ENCODE peak calls at places on chromosomes 1 and 21, in four cellular contexts. Q is spleen, U is gastrocnemius medialis, O is testis. D is an unnamed sample.
A peak's percentile ranks its signal among the peaks of the same experiment; 100 is the strongest.

GRCh38 chr1:7424352-7424890 is 346.7 kb upstream of the VAMP3 start:
- DNase-seq in Q (peak; percentile 24), U (no peak), O (no peak), D (no peak)

GRCh38 chr1:156111355-156111962 is 3.1 kb upstream of the LMNA start:
- DNase-seq in Q (no peak), U (no peak), O (no peak), D (no peak)

GRCh38 chr1:41626616-41627375 is 142.3 kb upstream of the EDN2 start:
- DNase-seq in Q (no peak), U (no peak), O (no peak), D (no peak)

GRCh38 chr21:25983745-25984144 is 186.8 kb downstream of the APP start:
- DNase-seq in Q (no peak), U (no peak), O (peak; percentile 22), D (no peak)

GRCh38 chr1:2603521-2604155 is 17.1 kb downstream of the PRXL2B start:
- DNase-seq in Q (peak; percentile 62), U (no peak), O (peak; percentile 7), D (no peak)

GRCh38 chr1:1041092-1041503 is 21.2 kb downstream of the AGRN start:
- DNase-seq in Q (no peak), U (no peak), O (no peak), D (no peak)

GRCh38 chr1:46205794-46206193 is 2.7 kb downstream of the LURAP1 start:
- DNase-seq in Q (no peak), U (no peak), O (no peak), D (no peak)

GRCh38 chr1:19309123-19309813 is 2.7 kb downstream of the AKR7A2 start:
- DNase-seq in Q (no peak), U (no peak), O (no peak), D (no peak)

GRCh38 chr1:164602142-164602429 is 43.1 kb downstream of the PBX1 start:
- DNase-seq in Q (no peak), U (no peak), O (no peak), D (no peak)

GRCh38 chr1:234758851-234759250 is 148.9 kb upstream of the IRF2BP2 start:
- DNase-seq in Q (no peak), U (no peak), O (no peak), D (no peak)

GRCh38 chr1:2415801-2416208 is 3.4 kb upstream of the PEX10 start:
- DNase-seq in Q (peak; percentile 89), U (no peak), O (no peak), D (no peak)

GRCh38 chr1:68481041-68481440 is 15.8 kb downstream of the DEPDC1 start:
- DNase-seq in Q (no peak), U (no peak), O (no peak), D (no peak)

GRCh38 chr21:38392722-38393121 is 105.6 kb downstream of the ERG start:
- DNase-seq in Q (no peak), U (no peak), O (no peak), D (no peak)

GRCh38 chr1:21633992-21634475 is 35.1 kb downstream of the RAP1GAP start:
- DNase-seq in Q (no peak), U (no peak), O (no peak), D (no peak)

GRCh38 chr1:225903623-225904022 is 14.7 kb upstream of the LEFTY1 start:
- DNase-seq in Q (peak; percentile 10), U (no peak), O (no peak), D (no peak)

GRCh38 chr1:28144203-28145135 is 32.0 kb downstream of the PTAFR start:
- DNase-seq in Q (peak; percentile 19), U (no peak), O (no peak), D (no peak)

GRCh38 chr1:202162418-202163280 is 2.2 kb upstream of the PTPN7 start:
- DNase-seq in Q (peak; percentile 86), U (no peak), O (peak; percentile 72), D (peak; percentile 52)

GRCh38 chr1:106621853-106622252 is 434.6 kb upstream of the PRMT6 start:
- DNase-seq in Q (no peak), U (no peak), O (no peak), D (no peak)

GRCh38 chr1:32606972-32607371 is 43.4 kb downstream of the ZBTB8OS start:
- DNase-seq in Q (no peak), U (no peak), O (no peak), D (no peak)

GRCh38 chr1:32613472-32613871 is 36.9 kb downstream of the ZBTB8OS start:
- DNase-seq in Q (no peak), U (no peak), O (no peak), D (no peak)

GRCh38 chr1:32611859-32612188 is 38.5 kb downstream of the ZBTB8OS start:
- DNase-seq in Q (no peak), U (no peak), O (no peak), D (no peak)

GRCh38 chr1:32609180-32609579 is 41.2 kb downstream of the ZBTB8OS start:
- DNase-seq in Q (no peak), U (no peak), O (no peak), D (no peak)

GRCh38 chr1:32612189-32612881 is 38.0 kb downstream of the ZBTB8OS start:
- DNase-seq in Q (peak; percentile 90), U (peak; percentile 93), O (peak; percentile 90), D (peak; percentile 65)
- TF ChIP-seq POLR2A in Q (no peak), U (peak; percentile 41), O (no peak), D (no peak)

GRCh38 chr1:43708006-43708412 is 673 bp downstream of the ST3GAL3 start:
- DNase-seq in Q (no peak), U (no peak), O (peak; percentile 31), D (no peak)
- TF ChIP-seq POLR2A in Q (no peak), U (no peak), O (no peak), D (no peak)

GRCh38 chr1:100528861-100529260 is 9.1 kb upstream of the GPR88 start:
- DNase-seq in Q (no peak), U (no peak), O (no peak), D (no peak)
- TF ChIP-seq POLR2A in Q (no peak), U (no peak), O (no peak), D (no peak)

GRCh38 chr1:54190526-54190925 is 9.3 kb downstream of the CYB5RL start:
- DNase-seq in Q (no peak), U (no peak), O (no peak), D (no peak)
- TF ChIP-seq POLR2A in Q (no peak), U (no peak), O (no peak), D (no peak)

DNA sequence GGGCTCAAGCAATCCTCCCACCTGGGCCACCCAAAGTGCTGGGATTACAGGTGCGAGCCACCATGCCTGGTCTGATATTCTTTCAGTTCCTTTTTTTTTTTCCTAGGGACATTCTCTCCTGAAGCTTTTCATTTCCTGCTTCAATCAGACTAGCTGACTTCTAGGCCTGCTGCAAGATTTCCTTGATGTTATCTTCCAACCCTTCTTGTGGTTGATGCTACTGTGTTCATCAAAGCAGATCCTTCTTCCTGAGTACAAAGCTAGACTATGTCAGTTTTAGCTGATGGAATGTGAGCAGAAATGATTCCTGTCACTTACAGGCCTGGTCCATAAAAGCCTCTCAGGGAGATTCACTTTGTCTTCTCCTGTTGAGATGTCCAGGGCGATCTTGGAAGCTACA is 146.4 kb downstream of the CDC7 start:
- DNase-seq in Q (no peak), U (no peak), O (no peak), D (no peak)
- TF ChIP-seq POLR2A in Q (no peak), U (no peak), O (no peak), D (no peak)

DNA sequence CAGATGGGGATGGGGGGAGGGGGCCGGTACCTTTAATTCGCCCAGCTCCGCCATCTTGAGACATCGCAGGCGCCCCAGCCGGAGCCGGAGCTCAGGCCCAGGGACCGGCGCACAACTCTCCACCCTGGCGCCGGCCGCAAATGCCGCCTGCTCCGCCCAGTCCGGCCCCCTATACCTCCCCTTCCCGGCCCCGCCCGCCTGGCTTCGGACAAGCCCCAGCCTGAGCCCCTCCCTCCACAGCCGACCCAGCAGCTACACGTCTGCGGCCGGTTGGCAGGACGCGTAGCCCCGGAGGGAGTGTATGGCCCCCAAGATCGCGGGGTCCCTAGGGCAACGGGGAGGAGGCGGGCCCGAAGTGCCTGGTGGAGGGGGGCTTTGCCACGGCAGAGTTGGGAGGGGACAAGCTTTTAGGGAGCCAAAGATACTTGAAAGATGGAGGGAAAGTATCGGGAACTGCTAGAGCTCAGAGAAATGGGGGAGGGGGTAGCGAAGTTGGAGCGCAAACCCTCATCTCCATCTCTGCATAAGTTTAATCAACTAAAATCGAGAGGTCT is at the start of gene PIAS3:
- DNase-seq in Q (peak; percentile 99), U (peak; percentile 95), O (peak; percentile 97), D (peak; percentile 95)
- TF ChIP-seq POLR2A in Q (no peak), U (peak; percentile 85), O (peak; percentile 20), D (peak; percentile 66)

D was measured in ovary.